ENCODE peak calls at places on chromosomes 4 and X, in seven cellular contexts. N is endothelial cell, K is astrocyte of the spinal cord, Y is GM23338, W is A549, G is Calu3, L is WERI-Rb-1. J is an unnamed sample.

GRCh38 chr4:79163981-79164490 is 161.8 kb downstream of the NAA11 start:
- DNase-seq in L (no peak), G (no peak), N (no peak), Y (no peak), K (no peak), W (no peak), J (no peak)

GRCh38 chr4:182828678-182829025 is 88.5 kb downstream of the DCTD start:
- DNase-seq in K (no peak), G (no peak), L (no peak), Y (peak; percentile 39), W (no peak), N (no peak), J (no peak)

GRCh38 chrX:141619336-141619735 is 29.8 kb downstream of the SPANXA2 start:
- DNase-seq in Y (no peak), L (no peak), W (no peak), N (no peak), G (no peak), K (peak; percentile 7), J (no peak)

GRCh38 chr4:67700119-67700873 is 659 bp downstream of the UBA6 start:
- DNase-seq in N (no peak), G (no peak), L (no peak), K (peak; percentile 50), W (no peak), Y (no peak), J (no peak)

GRCh38 chrX:72685810-72686465 is 28.2 kb downstream of the PHKA1 start:
- DNase-seq in L (no peak), W (peak; percentile 17), K (peak; percentile 49), G (peak; percentile 37), N (no peak), Y (no peak), J (no peak)

GRCh38 chr4:125741825-125742452 is 427.2 kb downstream of the FAT4 start:
- DNase-seq in K (peak; percentile 61), N (no peak), L (no peak), W (peak; percentile 30), Y (peak; percentile 51), G (no peak), J (no peak)

GRCh38 chr4:94757192-94758140 is at the start of gene BMPR1B:
- DNase-seq in Y (peak; percentile 60), K (peak; percentile 76), N (peak; percentile 36), W (peak; percentile 84), L (peak; percentile 69), G (peak; percentile 28), J (no peak)

GRCh38 chr4:113952452-113953029 is 26.9 kb downstream of the ARSJ start:
- DNase-seq in W (peak; percentile 44), L (peak; percentile 61), N (peak; percentile 65), K (peak; percentile 70), G (peak; percentile 48), Y (peak; percentile 87), J (no peak)

GRCh38 chr4:56099378-56099786 is 150.6 kb downstream of the CEP135 start:
- DNase-seq in K (peak; percentile 69), W (no peak), G (no peak), Y (no peak), N (no peak), L (no peak), J (no peak)

GRCh38 chr4:4574792-4575191 is 32.9 kb upstream of the STX18 start:
- DNase-seq in L (peak; percentile 46), K (peak; percentile 91), G (peak; percentile 16), W (peak; percentile 48), N (no peak), Y (peak; percentile 23), J (no peak)

GRCh38 chr4:88242144-88242543 is 42.2 kb downstream of the PPM1K start:
- DNase-seq in Y (no peak), L (no peak), K (no peak), G (no peak), W (no peak), N (no peak), J (no peak)

GRCh38 chrX:56733459-56734046 is 4.5 kb downstream of the NBDY start:
- DNase-seq in K (peak; percentile 37), W (peak; percentile 53), L (peak; percentile 48), N (peak; percentile 47), G (peak; percentile 58), Y (peak; percentile 73), J (peak; percentile 21)

GRCh38 chr4:185566425-185566824 is 31.1 kb upstream of the PDLIM3 start:
- DNase-seq in N (no peak), L (no peak), K (no peak), G (no peak), Y (no peak), W (no peak), J (no peak)

GRCh38 chr4:6987566-6987920 is 55.6 kb upstream of the TADA2B start:
- DNase-seq in Y (peak; percentile 54), W (no peak), N (no peak), K (no peak), L (no peak), G (no peak), J (no peak)

GRCh38 chr4:8837181-8837811 is 34.3 kb downstream of the HMX1 start:
- DNase-seq in N (no peak), K (no peak), W (no peak), G (no peak), Y (peak; percentile 43), L (peak; percentile 8), J (no peak)

DNA sequence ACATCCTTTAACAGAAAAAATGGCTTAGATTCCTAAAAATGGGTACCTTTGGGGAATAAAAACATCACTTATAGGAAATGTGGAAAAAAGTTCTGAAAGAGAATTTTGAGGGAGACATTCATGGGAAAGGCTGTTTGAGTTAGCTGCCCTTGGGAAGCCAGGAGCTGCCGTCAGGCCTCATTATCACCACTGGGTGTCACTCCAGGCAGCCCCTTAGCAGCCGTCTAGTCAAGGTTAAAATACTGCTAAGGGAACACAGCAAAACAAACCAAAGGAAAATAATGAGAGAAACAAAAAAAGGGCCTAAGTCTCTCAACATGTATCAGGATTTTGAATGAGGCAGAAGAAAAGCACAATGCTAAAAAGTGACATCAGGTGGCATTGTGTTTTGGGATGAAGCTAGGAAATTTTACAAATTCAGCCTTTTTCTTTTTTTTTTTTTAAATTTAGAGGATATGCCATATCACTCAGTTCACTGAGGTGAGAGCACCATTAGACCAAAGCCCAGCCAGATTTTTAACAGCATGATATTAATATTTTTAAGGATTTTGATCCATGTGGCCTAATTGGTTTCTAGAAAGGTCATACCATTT is 235.3 kb downstream of the GPAT3 start:
- DNase-seq in W (peak; percentile 59), N (peak; percentile 62), G (peak; percentile 38), Y (peak; percentile 82), K (peak; percentile 72), L (peak; percentile 59), J (no peak)
- TF ChIP-seq CTCF in W (peak; percentile 66), N (peak; percentile 40), G (peak; percentile 46), Y (peak; percentile 89), K (peak; percentile 94), L (peak; percentile 79), J (no peak)

GRCh38 chrX:70498129-70498528 is 53.5 kb downstream of the DLG3 start:
- DNase-seq in Y (no peak), G (no peak), N (no peak), L (no peak), K (no peak), W (no peak), J (no peak)

GRCh38 chrX:70497026-70497425 is 52.4 kb downstream of the DLG3 start:
- DNase-seq in G (no peak), Y (no peak), K (no peak), N (no peak), L (no peak), W (no peak), J (no peak)

GRCh38 chrX:70500826-70501225 is 56.2 kb downstream of the DLG3 start:
- DNase-seq in N (no peak), Y (no peak), L (no peak), G (no peak), W (no peak), K (no peak), J (no peak)

GRCh38 chrX:70494441-70494840 is 49.8 kb downstream of the DLG3 start:
- DNase-seq in L (no peak), G (no peak), Y (no peak), K (no peak), N (no peak), W (no peak), J (no peak)

DNA sequence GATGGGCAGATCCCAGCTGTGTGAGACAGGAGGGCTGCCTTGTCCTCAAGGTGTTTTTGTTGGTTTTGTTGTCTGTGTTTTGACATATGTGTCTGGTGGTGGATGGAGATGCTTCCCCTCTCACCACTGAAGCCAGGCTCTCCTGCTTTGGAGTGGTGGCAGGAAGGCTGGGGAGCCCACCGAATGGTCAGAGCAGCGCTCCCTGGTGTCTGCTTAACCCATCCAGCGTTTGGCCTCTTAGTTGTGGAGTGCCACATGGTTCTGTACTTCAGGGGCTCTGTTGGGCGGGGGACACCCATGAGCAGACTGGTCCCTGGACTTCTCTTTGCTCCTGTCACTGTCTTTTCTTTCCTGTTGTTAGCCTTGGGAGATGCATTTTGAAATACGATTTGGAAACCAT is 51.9 kb downstream of the DLG3 start:
- DNase-seq in L (no peak), W (no peak), G (no peak), N (no peak), K (no peak), Y (no peak), J (no peak)
- TF ChIP-seq CTCF in L (no peak), W (no peak), G (no peak), N (no peak), K (no peak), Y (peak; percentile 49), J (no peak)

GRCh38 chr4:139603576-139604387 is 47.8 kb upstream of the SETD7 start:
- DNase-seq in L (peak; percentile 53), Y (peak; percentile 88), G (peak; percentile 51), W (peak; percentile 80), K (peak; percentile 60), N (peak; percentile 66), J (no peak)

GRCh38 chr4:139609647-139610046 is 53.6 kb upstream of the SETD7 start:
- DNase-seq in Y (no peak), K (peak; percentile 79), L (no peak), W (peak; percentile 53), G (no peak), N (no peak), J (no peak)

GRCh38 chr4:139605516-139605915 is 49.5 kb upstream of the SETD7 start:
- DNase-seq in L (no peak), W (no peak), G (no peak), N (no peak), Y (no peak), K (no peak), J (no peak)

GRCh38 chr4:139607302-139608060 is 51.5 kb upstream of the SETD7 start:
- DNase-seq in K (no peak), N (no peak), L (no peak), W (no peak), Y (no peak), G (no peak), J (no peak)

GRCh38 chr4:139606600-139607301 is 50.7 kb upstream of the SETD7 start:
- DNase-seq in G (no peak), Y (no peak), K (peak; percentile 60), N (no peak), W (peak; percentile 86), L (no peak), J (no peak)
- TF ChIP-seq CTCF in G (no peak), Y (no peak), K (no peak), N (no peak), W (no peak), L (no peak), J (no peak)

GRCh38 chrX:49912086-49912485 is 10.3 kb upstream of the CLCN5 start:
- DNase-seq in W (no peak), L (no peak), Y (no peak), N (no peak), K (no peak), G (no peak), J (no peak)
- TF ChIP-seq CTCF in W (no peak), L (peak; percentile 20), Y (peak; percentile 33), N (no peak), K (no peak), G (no peak), J (no peak)

J was measured in natural killer cell.